ENCODE peak calls at places on chromosomes 5 and 9, in ten cellular contexts. W is stimulated activated CD8-positive, alpha-beta memory T cell treated with anti-CD3 and anti-CD28 coated beads, Interleukin-15, amount 100 ng/mL, for 1 hour; H is neuronal stem cell; I is GM03348; K is Kasumi-1; M is HTR-8/SVneo; T is T-helper 22 cell; C is activated T-helper 1 cell treated with anti-CD3 and anti-CD28 coated beads, Interleukin-2, amount 50 U/mL, for 16 hours; Y is RWPE1; L is right cardiac atrium. S is an unnamed sample.

GRCh38 chr5:119269061-119269579 is 86.7 kb upstream of the TNFAIP8 start:
- DNase-seq in K (peak), M (no peak), I (no peak), C (no peak), L (no peak), W (no peak), T (no peak), H (peak), Y (peak), S (peak)

GRCh38 chr9:23743041-23743440 is 83.0 kb downstream of the ELAVL2 start:
- DNase-seq in L (no peak), K (no peak), H (no peak), T (no peak), W (no peak), I (no peak), M (no peak), Y (no peak), C (no peak), S (no peak)

GRCh38 chr5:36944607-36945225 is 68.1 kb downstream of the NIPBL start:
- DNase-seq in Y (peak), K (peak), M (peak), L (no peak), T (no peak), W (no peak), H (peak), C (no peak), I (peak), S (no peak)

GRCh38 chr5:108212775-108213346 is 169.0 kb downstream of the FBXL17 start:
- DNase-seq in Y (no peak), C (no peak), L (no peak), M (no peak), H (no peak), W (no peak), I (no peak), T (no peak), K (no peak), S (no peak)

GRCh38 chr5:149474198-149474597 is 77.0 kb downstream of the CSNK1A1 start:
- DNase-seq in L (no peak), C (no peak), M (no peak), T (no peak), K (no peak), H (no peak), W (no peak), Y (peak), I (no peak), S (no peak)

GRCh38 chr9:92611621-92612275 is 58.2 kb downstream of the IPPK start:
- DNase-seq in H (no peak), W (no peak), C (no peak), Y (no peak), K (no peak), T (no peak), L (no peak), I (no peak), M (no peak), S (no peak)

GRCh38 chr9:34578241-34579096 is 11.1 kb downstream of the CNTFR start:
- DNase-seq in I (peak), Y (no peak), T (no peak), H (no peak), W (no peak), L (no peak), M (no peak), K (no peak), C (no peak), S (no peak)

GRCh38 chr9:71363286-71363961 is 242.0 kb upstream of the TRPM3 start:
- DNase-seq in I (no peak), M (no peak), T (no peak), C (no peak), H (no peak), K (no peak), W (no peak), Y (no peak), L (no peak), S (no peak)

GRCh38 chr5:131104169-131104775 is 60.8 kb downstream of the HINT1 start:
- DNase-seq in T (no peak), H (no peak), I (no peak), M (no peak), C (no peak), W (no peak), L (no peak), K (peak), Y (no peak), S (no peak)

GRCh38 chr9:18611946-18612345 is 138.0 kb downstream of the ADAMTSL1 start:
- DNase-seq in C (no peak), M (no peak), Y (no peak), L (no peak), K (no peak), T (no peak), W (no peak), I (no peak), H (no peak), S (no peak)

GRCh38 chr5:176716320-176716719 is 69.0 kb downstream of the TSPAN17 start:
- DNase-seq in H (no peak), W (no peak), I (peak), K (no peak), T (no peak), Y (peak), M (peak), L (no peak), C (no peak), S (no peak)

GRCh38 chr5:130045334-130045733 is 141.1 kb downstream of the CHSY3 start:
- DNase-seq in H (no peak), Y (peak), W (no peak), T (no peak), L (no peak), C (no peak), M (no peak), K (no peak), I (no peak), S (no peak)

GRCh38 chr9:95486318-95486717 is 30.5 kb downstream of the PTCH1 start:
- DNase-seq in I (no peak), W (no peak), M (no peak), K (no peak), H (no peak), Y (no peak), T (no peak), L (no peak), C (no peak), S (no peak)

GRCh38 chr5:158914008-158914407 is 185.7 kb downstream of the EBF1 start:
- DNase-seq in W (no peak), H (no peak), Y (no peak), C (no peak), I (no peak), L (no peak), T (no peak), K (no peak), M (no peak), S (no peak)

GRCh38 chr9:79583957-79584654 is 12.3 kb downstream of the TLE4 start:
- DNase-seq in W (no peak), C (no peak), I (no peak), T (no peak), K (peak), H (no peak), Y (no peak), M (no peak), L (peak), S (no peak)

GRCh38 chr5:145752947-145753346 is 82.2 kb downstream of the PRELID2 start:
- DNase-seq in H (no peak), M (no peak), C (no peak), K (no peak), W (no peak), I (no peak), T (no peak), L (no peak), Y (no peak), S (no peak)

GRCh38 chr5:42745426-42745825 is 11.2 kb upstream of the CCDC152 start:
- DNase-seq in M (no peak), H (peak), K (peak), W (no peak), C (no peak), I (no peak), Y (no peak), L (no peak), T (no peak), S (no peak)

GRCh38 chr5:97764700-97765099 is 581.7 kb upstream of the RIOK2 start:
- DNase-seq in I (peak), M (peak), L (no peak), C (no peak), T (no peak), Y (peak), H (no peak), K (no peak), W (no peak), S (no peak)

GRCh38 chr5:64497390-64497789 is 8.4 kb upstream of the RGS7BP start:
- DNase-seq in T (no peak), I (peak), W (no peak), C (no peak), Y (peak), K (no peak), H (peak), M (peak), L (no peak), S (no peak)

GRCh38 chr5:108339220-108339619 is 42.7 kb downstream of the FBXL17 start:
- DNase-seq in M (no peak), W (no peak), H (no peak), L (no peak), C (no peak), T (no peak), I (no peak), Y (no peak), K (no peak), S (no peak)

GRCh38 chr5:117013280-117013877 is 438.8 kb upstream of the SEMA6A start:
- DNase-seq in W (no peak), I (no peak), L (no peak), H (no peak), C (no peak), M (no peak), Y (no peak), K (no peak), T (no peak), S (no peak)

GRCh38 chr5:167821669-167822068 is 469.8 kb upstream of the WWC1 start:
- DNase-seq in Y (no peak), I (no peak), M (no peak), K (no peak), C (no peak), T (no peak), W (no peak), H (no peak), L (no peak), S (no peak)